ENCODE peak calls at places on chromosomes 7 and 10, in nine cellular contexts. A is Panc1; Y is adrenal gland; G is upper lobe of left lung; T is tibial nerve; B is naive thymus-derived CD4-positive, alpha-beta T cell; I is vagina; J is upper lobe of right lung; D is HCT116. L is an unnamed sample. For H3K4me1, the result is how much of the 10 kb centered on the place peaks cover.

GRCh38 chr10:74743401-74743800 is 83.0 kb upstream of the KAT6B start:
- DNase-seq in D (no peak), T (no peak), J (no peak), Y (no peak), B (no peak), I (no peak), A (no peak), G (no peak), L (no peak)

GRCh38 chr7:24119852-24120251 is 164.1 kb upstream of the NPY start:
- DNase-seq in D (no peak), Y (no peak), B (no peak), T (no peak), A (no peak), J (no peak), G (no peak), I (no peak), L (no peak)

GRCh38 chr7:111559665-111560064 is 2.6 kb downstream of the IMMP2L start:
- DNase-seq in B (no peak), I (no peak), J (no peak), A (no peak), D (no peak), G (no peak), T (no peak), Y (no peak), L (no peak)

GRCh38 chr10:50529660-50530059 is 94.1 kb downstream of the SGMS1 start:
- DNase-seq in T (no peak), B (no peak), Y (no peak), A (no peak), I (no peak), D (no peak), G (no peak), J (no peak), L (no peak)

GRCh38 chr7:95190515-95190914 is 133.8 kb downstream of the PON1 start:
- DNase-seq in Y (no peak), A (no peak), T (no peak), I (no peak), G (no peak), J (no peak), D (no peak), B (no peak), L (no peak)

GRCh38 chr7:121198502-121198901 is 130.3 kb upstream of the WNT16 start:
- DNase-seq in G (no peak), A (no peak), B (no peak), Y (no peak), J (no peak), I (no peak), D (no peak), T (no peak), L (peak)

GRCh38 chr10:69655868-69656555 is 26.0 kb downstream of the FAM241B start:
- DNase-seq in A (no peak), Y (no peak), D (no peak), J (no peak), I (no peak), G (no peak), T (no peak), B (no peak), L (no peak)

GRCh38 chr7:133513608-133514007 is 260.7 kb downstream of the EXOC4 start:
- DNase-seq in T (no peak), Y (no peak), I (no peak), A (no peak), D (no peak), B (no peak), G (no peak), J (no peak), L (no peak)

GRCh38 chr7:22979861-22980260 is 34.1 kb downstream of the HYCC1 start:
- DNase-seq in Y (no peak), D (no peak), G (no peak), J (no peak), T (no peak), A (no peak), I (no peak), B (no peak), L (no peak)

GRCh38 chr7:68722044-68722443 is 876.2 kb upstream of the AUTS2 start:
- DNase-seq in I (no peak), B (no peak), T (no peak), D (no peak), G (no peak), J (no peak), Y (no peak), A (no peak), L (no peak)

GRCh38 chr7:141697211-141697871 is 4.6 kb downstream of the DENND11 start:
- DNase-seq in A (no peak), G (no peak), J (no peak), I (no peak), D (no peak), Y (no peak), T (no peak), B (no peak), L (no peak)

GRCh38 chr7:66747385-66748126 is 7.0 kb downstream of the RABGEF1 start:
- DNase-seq in G (no peak), A (no peak), I (no peak), B (no peak), Y (no peak), D (no peak), T (no peak), J (no peak), L (no peak)

GRCh38 chr7:138625849-138626230 is 75.3 kb downstream of the SVOPL start:
- DNase-seq in A (no peak), J (no peak), B (peak), D (no peak), G (no peak), T (no peak), Y (no peak), I (no peak), L (no peak)

GRCh38 chr10:75397571-75397921 is 4.0 kb downstream of the ZNF503 start:
- DNase-seq in A (no peak), I (no peak), B (no peak), J (no peak), T (no peak), Y (no peak), G (no peak), D (no peak), L (no peak)

GRCh38 chr7:130178251-130178650 is 27.0 kb downstream of the TMEM209 start:
- DNase-seq in A (no peak), Y (no peak), J (no peak), G (no peak), D (no peak), I (no peak), B (no peak), T (no peak), L (no peak)

GRCh38 chr7:69434350-69434749 is 163.9 kb upstream of the AUTS2 start:
- DNase-seq in G (no peak), B (no peak), T (no peak), A (no peak), D (no peak), J (no peak), I (no peak), Y (no peak), L (no peak)

GRCh38 chr10:128739937-128740336 is 613.7 kb upstream of the MKI67 start:
- DNase-seq in J (no peak), I (no peak), B (no peak), T (no peak), A (no peak), D (peak), Y (no peak), G (no peak), L (no peak)

GRCh38 chr10:61975107-61975932 is 73.8 kb downstream of the ARID5B start:
- DNase-seq in J (no peak), I (no peak), D (no peak), T (no peak), G (no peak), B (no peak), A (no peak), Y (no peak), L (no peak)

DNA sequence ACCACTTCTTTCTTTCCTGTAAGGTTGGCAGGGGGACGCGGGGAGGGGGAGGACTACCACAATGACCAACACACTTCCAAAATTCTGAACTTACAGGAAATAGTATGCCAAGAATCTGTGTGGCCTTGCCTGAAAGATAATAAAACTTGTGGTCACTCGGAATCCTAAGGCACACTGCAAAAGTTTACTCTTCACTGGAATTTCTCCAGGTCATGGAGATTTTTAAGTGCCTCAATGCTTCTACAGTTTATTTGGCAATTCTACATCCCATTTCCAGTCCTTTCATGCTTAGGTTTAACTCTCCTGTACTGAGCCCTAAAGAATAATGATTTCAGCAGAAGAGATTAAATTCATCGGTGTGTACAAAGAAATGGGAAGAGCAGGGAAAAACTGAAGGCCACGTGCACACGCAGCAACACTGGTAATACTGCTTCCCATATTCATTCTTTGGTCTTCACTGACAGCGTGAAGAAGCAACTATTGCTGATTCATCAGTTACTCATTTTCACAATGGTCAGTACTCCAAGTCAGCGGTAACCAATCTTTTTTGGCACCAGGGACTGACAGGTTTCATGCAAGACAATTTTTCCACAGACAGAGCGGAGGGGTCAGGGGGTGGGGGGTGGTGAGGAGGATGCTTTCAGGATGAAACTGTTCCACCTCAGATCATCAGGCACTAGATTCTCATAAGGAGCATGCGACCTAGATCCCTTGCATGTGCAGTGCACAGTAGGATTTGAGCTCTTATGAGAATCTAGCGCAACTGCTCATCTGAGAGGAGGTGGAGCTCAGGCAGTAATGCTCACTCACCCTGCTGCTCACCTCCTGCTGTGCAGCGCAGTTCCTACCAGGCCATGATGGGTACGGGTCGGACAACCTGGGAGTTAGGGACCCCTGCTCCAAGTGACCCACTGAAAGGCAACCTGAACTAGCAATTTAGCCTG is 9.8 kb downstream of the LARP4B start:
- DNase-seq in Y (peak), A (no peak), J (no peak), B (no peak), G (no peak), T (no peak), D (no peak), I (no peak), L (no peak)
- H3K4me1 ChIP-seq in Y (under half), A (under half), J (under half), B (under half), G (half or more), T (under half), D (under half), I (under half), L (under half)

GRCh38 chr7:156592124-156592884 is 48.3 kb upstream of the RNF32 start:
- DNase-seq in T (no peak), Y (no peak), A (no peak), D (no peak), B (no peak), J (no peak), I (no peak), G (no peak), L (no peak)
- H3K4me3 ChIP-seq in T (no peak), Y (no peak), A (no peak), D (no peak), B (no peak), J (no peak), I (no peak), G (no peak), L (no peak)

GRCh38 chr7:99737726-99738125 is 2.7 kb upstream of the CYP3A7 start:
- DNase-seq in A (no peak), I (peak), T (no peak), G (no peak), Y (no peak), J (no peak), B (no peak), D (no peak), L (no peak)

GRCh38 chr7:99741438-99741795 is 6.4 kb upstream of the CYP3A7 start:
- DNase-seq in A (no peak), T (no peak), B (no peak), G (no peak), Y (no peak), D (no peak), I (no peak), J (no peak), L (no peak)

GRCh38 chr7:99740573-99741437 is 5.8 kb upstream of the CYP3A7 start:
- DNase-seq in I (peak), B (no peak), Y (peak), G (no peak), A (no peak), T (no peak), D (no peak), J (no peak), L (peak)

GRCh38 chr7:99742737-99743394 is 7.9 kb upstream of the CYP3A7 start:
- DNase-seq in I (no peak), B (no peak), Y (no peak), D (no peak), G (no peak), J (no peak), T (no peak), A (no peak), L (no peak)

DNA sequence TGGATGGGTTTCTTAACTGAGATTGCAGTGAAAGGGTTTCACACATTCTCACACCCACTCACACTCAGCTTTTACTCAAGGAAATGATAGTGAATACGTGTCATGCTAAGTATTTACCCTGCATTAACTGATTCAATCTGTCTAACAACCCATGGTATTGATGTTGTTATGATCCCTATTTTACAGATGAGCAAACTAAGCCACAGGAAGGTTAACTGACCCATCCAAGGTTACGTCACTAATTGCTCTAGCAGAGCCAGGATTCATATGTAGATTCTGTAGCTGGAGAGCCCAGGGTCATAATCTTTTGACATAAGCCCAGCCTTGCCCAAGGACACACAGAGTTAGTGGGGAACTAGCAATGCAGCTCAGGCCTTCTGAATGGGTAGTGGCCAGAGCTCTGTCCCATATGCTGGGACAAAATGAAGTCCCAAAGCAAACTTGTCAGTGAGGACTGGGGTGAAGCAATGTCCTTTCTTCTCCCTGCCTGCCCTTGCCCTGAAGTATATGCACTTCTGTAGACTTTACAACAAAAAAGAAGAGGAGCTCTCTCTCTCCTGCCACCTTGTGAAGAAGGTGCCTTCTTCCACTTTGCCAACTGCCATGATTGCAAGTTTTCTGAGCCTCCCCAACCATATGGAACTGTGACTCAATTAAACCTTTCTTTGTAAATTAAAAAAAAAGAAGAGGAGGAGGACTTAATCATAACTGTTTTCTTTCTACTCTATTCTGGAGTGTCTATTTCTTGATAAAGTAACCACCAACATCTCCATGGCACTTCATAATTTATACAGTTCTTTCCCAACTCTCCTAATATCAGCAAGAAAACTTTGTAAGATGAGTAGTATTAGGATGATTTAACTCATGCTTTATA is 4.9 kb upstream of the CYP3A7 start:
- DNase-seq in D (no peak), A (no peak), J (no peak), Y (no peak), B (no peak), G (no peak), I (peak), T (no peak), L (peak)
- H3K4me1 ChIP-seq in D (under half), A (under half), J (under half), Y (under half), B (under half), G (under half), I (under half), T (under half), L (under half)

GRCh38 chr7:88219781-88220747 is at the start of gene SRI:
- DNase-seq in I (no peak), T (peak), Y (peak), B (peak), D (peak), J (peak), A (peak), G (peak), L (peak)

GRCh38 chr7:88226201-88226600 is 6.4 kb upstream of the SRI start:
- DNase-seq in T (no peak), D (no peak), Y (no peak), B (no peak), I (no peak), J (no peak), G (no peak), A (no peak), L (no peak)

GRCh38 chr7:88224596-88225275 is 4.9 kb upstream of the SRI start:
- DNase-seq in D (no peak), B (no peak), J (no peak), A (no peak), Y (no peak), I (no peak), G (no peak), T (no peak), L (no peak)

GRCh38 chr7:88226886-88227516 is 7.2 kb upstream of the SRI start:
- DNase-seq in D (peak), G (no peak), B (no peak), J (peak), A (peak), T (no peak), Y (no peak), I (no peak), L (no peak)

GRCh38 chr7:88223265-88223664 is 3.4 kb upstream of the SRI start:
- DNase-seq in B (no peak), J (no peak), I (no peak), A (no peak), G (no peak), Y (no peak), D (no peak), T (no peak), L (no peak)
- H3K4me3 ChIP-seq in B (no peak), J (no peak), I (no peak), A (no peak), G (no peak), Y (no peak), D (no peak), T (no peak), L (no peak)

GRCh38 chr10:31940839-31941653 is 12.4 kb upstream of the ARHGAP12 start:
- DNase-seq in D (peak), I (no peak), G (no peak), Y (peak), T (no peak), B (no peak), A (peak), J (no peak), L (no peak)

GRCh38 chr10:31939797-31940708 is 11.4 kb upstream of the ARHGAP12 start:
- DNase-seq in D (no peak), T (no peak), A (no peak), Y (no peak), I (no peak), G (no peak), J (no peak), B (no peak), L (no peak)

GRCh38 chr10:31942892-31943291 is 14.3 kb upstream of the ARHGAP12 start:
- DNase-seq in B (no peak), D (no peak), I (no peak), Y (no peak), J (no peak), T (no peak), A (no peak), G (no peak), L (no peak)

GRCh38 chr10:31944071-31944433 is 15.4 kb upstream of the ARHGAP12 start:
- DNase-seq in T (no peak), B (no peak), A (no peak), I (no peak), G (no peak), D (no peak), Y (no peak), J (no peak), L (no peak)

DNA sequence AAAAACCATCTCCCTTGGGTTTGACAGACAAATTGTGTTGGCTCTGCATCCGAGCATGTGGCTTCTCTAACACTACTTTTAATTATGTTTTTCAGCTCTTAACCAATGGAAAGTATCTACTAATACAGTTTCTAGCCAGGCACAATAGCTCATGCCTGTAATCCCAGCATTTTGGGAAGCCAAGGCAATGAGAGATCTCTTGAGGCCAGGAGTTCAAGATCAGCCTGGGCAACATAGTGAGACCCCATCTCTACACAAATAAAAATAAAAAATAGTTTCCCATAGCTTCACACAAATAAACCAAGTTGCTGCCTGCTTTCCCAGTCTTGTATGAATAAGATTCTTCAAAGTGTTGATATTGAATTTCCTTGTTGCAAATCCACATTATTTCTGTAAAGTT is 13.8 kb upstream of the ARHGAP12 start:
- DNase-seq in Y (no peak), B (no peak), G (no peak), A (no peak), I (no peak), T (no peak), D (no peak), J (no peak), L (no peak)
- H3K4me1 ChIP-seq in Y (under half), B (under half), G (under half), A (half or more), I (under half), T (under half), D (half or more), J (under half), L (under half)

GRCh38 chr10:13991353-13991752 is 339.4 kb downstream of the FRMD4A start:
- DNase-seq in B (no peak), I (no peak), J (no peak), A (no peak), D (no peak), T (no peak), Y (no peak), G (no peak), L (no peak)
- H3K4me3 ChIP-seq in B (no peak), I (no peak), J (no peak), A (no peak), D (no peak), T (no peak), Y (no peak), G (no peak), L (peak)

DNA sequence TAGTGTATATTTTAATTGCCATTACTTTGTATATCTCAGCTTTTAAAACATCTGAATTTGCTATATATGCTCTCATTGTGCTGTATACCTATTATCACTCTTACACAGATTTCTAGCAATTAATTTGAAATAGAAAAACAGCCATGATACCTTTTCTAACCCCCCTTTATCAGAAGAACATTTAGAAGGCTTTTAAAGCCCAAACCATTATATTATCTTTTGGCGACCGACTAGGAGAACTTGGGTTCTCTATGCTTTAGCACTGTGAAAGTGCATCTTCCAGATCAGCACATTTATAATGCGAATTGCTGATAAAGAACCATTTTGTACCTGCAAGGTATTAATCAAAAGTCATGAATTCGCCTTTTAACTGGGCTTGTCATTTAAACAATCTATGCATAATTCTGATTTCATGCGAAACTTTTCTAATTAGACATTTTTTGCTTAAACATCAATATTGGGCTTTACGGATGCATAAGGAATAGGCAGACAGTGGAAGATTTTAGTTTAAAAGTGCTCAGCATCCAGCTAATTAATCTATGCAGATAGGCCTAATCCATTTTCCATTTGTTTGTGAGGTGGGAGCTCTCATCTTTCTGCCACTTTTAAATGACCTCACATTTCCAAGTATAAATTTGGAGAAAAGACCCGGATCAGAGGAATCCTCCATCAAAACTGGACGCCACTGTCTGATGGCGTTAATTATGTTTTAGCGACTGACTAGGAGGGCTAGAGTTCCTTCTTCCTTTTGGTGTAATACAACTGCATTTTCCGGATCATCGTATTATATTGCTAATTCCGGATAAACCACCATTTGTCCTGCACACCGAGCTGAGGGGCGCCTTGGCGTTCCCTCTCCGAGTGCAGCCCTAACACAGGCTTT is 1.1 kb upstream of the MLLT10 start:
- DNase-seq in A (no peak), B (no peak), T (no peak), D (no peak), Y (no peak), J (no peak), I (no peak), G (no peak), L (no peak)
- H3K4me1 ChIP-seq in A (under half), B (under half), T (under half), D (under half), Y (under half), J (under half), I (under half), G (under half), L (under half)

L was measured in gastrocnemius medialis.